ENCODE peak calls at places on chromosome 12, in five cellular contexts. A, O, Q, Y and T are unnamed samples.

GRCh38 chr12:613996-614726 is 49.1 kb downstream of the NINJ2 start:
- DNase-seq in A (no peak), O (no peak), Q (no peak), Y (no peak), T (no peak)

GRCh38 chr12:27176765-27177164 is 67.3 kb upstream of the STK38L start:
- DNase-seq in A (peak; percentile 84), O (no peak), Q (no peak), Y (peak; percentile 94), T (no peak)

GRCh38 chr12:44193281-44193680 is 357.4 kb downstream of the TMEM117 start:
- DNase-seq in A (peak; percentile 14), O (no peak), Q (no peak), Y (no peak), T (no peak)

GRCh38 chr12:85725991-85726390 is 110.2 kb downstream of the RASSF9 start:
- DNase-seq in A (no peak), O (no peak), Q (no peak), Y (no peak), T (no peak)

GRCh38 chr12:43976027-43976426 is 140.1 kb downstream of the TMEM117 start:
- DNase-seq in A (no peak), O (no peak), Q (no peak), Y (no peak), T (no peak)

GRCh38 chr12:414841-415240 is 13.4 kb downstream of the CCDC77 start:
- DNase-seq in A (no peak), O (no peak), Q (no peak), Y (no peak), T (no peak)

GRCh38 chr12:106170285-106170684 is 31.5 kb upstream of the NUAK1 start:
- DNase-seq in A (peak; percentile 79), O (no peak), Q (no peak), Y (peak; percentile 80), T (no peak)

GRCh38 chr12:7460375-7461259 is 16.7 kb upstream of the CD163L1 start:
- DNase-seq in A (peak; percentile 33), O (no peak), Q (no peak), Y (peak; percentile 53), T (no peak)

GRCh38 chr12:10409387-10409786 is at the start of gene KLRC4:
- DNase-seq in A (no peak), O (no peak), Q (no peak), Y (no peak), T (no peak)

GRCh38 chr12:26187429-26187828 is 7.9 kb upstream of the SSPN start:
- DNase-seq in A (no peak), O (no peak), Q (no peak), Y (no peak), T (no peak)

GRCh38 chr12:70609203-70609602 is 28.0 kb downstream of the PTPRB start:
- DNase-seq in A (no peak), O (no peak), Q (no peak), Y (no peak), T (no peak)
- H3K4me3 ChIP-seq in A (peak overlapping the region; percentile 46), O (peak overlapping the region; percentile 37), Q (peak overlapping the region; percentile 52), Y (peak overlapping the region; percentile 74), T (peak overlapping the region; percentile 35)

GRCh38 chr12:22230280-22230794 is 104.2 kb downstream of the ST8SIA1 start:
- DNase-seq in A (no peak), O (no peak), Q (no peak), Y (peak; percentile 14), T (no peak)

GRCh38 chr12:22231078-22231477 is 103.4 kb downstream of the ST8SIA1 start:
- DNase-seq in A (no peak), O (no peak), Q (no peak), Y (no peak), T (no peak)

GRCh38 chr12:22234561-22234960 is 99.9 kb downstream of the ST8SIA1 start:
- DNase-seq in A (no peak), O (no peak), Q (no peak), Y (no peak), T (no peak)

GRCh38 chr12:22229652-22230279 is 104.7 kb downstream of the ST8SIA1 start:
- DNase-seq in A (peak; percentile 15), O (no peak), Q (no peak), Y (no peak), T (no peak)

GRCh38 chr12:22231836-22232235 is 102.7 kb downstream of the ST8SIA1 start:
- DNase-seq in A (no peak), O (no peak), Q (no peak), Y (no peak), T (no peak)
- TF ChIP-seq CTCF in A (peak; percentile 8), O (no peak), Q (no peak), Y (no peak), T (no peak)

DNA sequence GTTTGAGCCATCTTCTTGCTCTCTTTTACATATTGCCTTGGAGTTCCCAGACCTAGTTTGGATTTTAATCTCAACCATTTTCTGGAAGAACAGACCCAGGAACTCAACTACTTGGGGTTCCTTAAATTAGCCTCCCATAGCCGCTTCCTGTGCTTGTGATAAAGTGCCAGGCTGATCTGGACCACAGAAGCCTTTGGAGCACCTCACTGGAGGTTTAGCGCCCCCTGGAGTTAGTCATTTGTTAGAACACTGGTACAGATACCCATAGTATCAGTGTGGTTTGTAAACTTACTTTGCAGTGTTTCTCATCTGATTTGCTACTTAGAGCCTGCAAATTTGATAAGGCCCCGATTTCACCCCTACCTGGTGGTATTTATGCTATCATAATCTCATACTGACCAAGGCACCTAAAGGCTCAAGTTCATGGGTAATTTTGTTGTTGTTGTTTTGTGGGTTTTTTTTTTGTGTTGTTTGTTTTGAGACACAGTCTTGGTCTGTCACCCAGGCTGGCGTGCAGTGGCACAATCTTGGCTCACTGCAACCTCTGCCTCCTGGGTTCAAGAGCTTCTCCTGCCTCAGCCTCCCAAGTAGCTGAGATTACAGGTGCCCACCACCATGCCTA is 3.7 kb downstream of the UNC119B start:
- DNase-seq in A (peak; percentile 62), O (no peak), Q (no peak), Y (peak; percentile 88), T (no peak)
- H3K36me3 ChIP-seq in A (peaks cover 24% of the 10 kb centered on the region), O (peaks cover 5% of the 10 kb centered on the region), Q (peaks cover 51% of the 10 kb centered on the region), Y (peaks cover 27% of the 10 kb centered on the region), T (peaks cover 65% of the 10 kb centered on the region)

GRCh38 chr12:118103231-118103600 is 595 bp downstream of the VSIG10 start:
- DNase-seq in A (no peak), O (no peak), Q (no peak), Y (peak; percentile 41), T (no peak)
- H3K4me3 ChIP-seq in A (peak overlapping the region; percentile 77), O (peak overlapping the region; percentile 85), Q (peak overlapping the region; percentile 81), Y (peak overlapping the region; percentile 94), T (peak overlapping the region; percentile 79)

GRCh38 chr12:22684124-22684523 is 59.2 kb downstream of the ETNK1 start:
- DNase-seq in A (no peak), O (no peak), Q (no peak), Y (no peak), T (no peak)

GRCh38 chr12:22683131-22683530 is 58.2 kb downstream of the ETNK1 start:
- DNase-seq in A (no peak), O (no peak), Q (no peak), Y (no peak), T (no peak)

GRCh38 chr12:22687677-22688076 is 62.7 kb downstream of the ETNK1 start:
- DNase-seq in A (peak; percentile 51), O (no peak), Q (no peak), Y (peak; percentile 39), T (no peak)

GRCh38 chr12:22682663-22683062 is 57.7 kb downstream of the ETNK1 start:
- DNase-seq in A (no peak), O (no peak), Q (no peak), Y (no peak), T (no peak)

GRCh38 chr12:22684526-22685118 is 59.7 kb downstream of the ETNK1 start:
- DNase-seq in A (peak; percentile 14), O (no peak), Q (no peak), Y (peak; percentile 54), T (no peak)
- TF ChIP-seq CTCF in A (peak; percentile 65), O (peak; percentile 51), Q (peak; percentile 69), Y (peak; percentile 68), T (peak; percentile 52)

DNA sequence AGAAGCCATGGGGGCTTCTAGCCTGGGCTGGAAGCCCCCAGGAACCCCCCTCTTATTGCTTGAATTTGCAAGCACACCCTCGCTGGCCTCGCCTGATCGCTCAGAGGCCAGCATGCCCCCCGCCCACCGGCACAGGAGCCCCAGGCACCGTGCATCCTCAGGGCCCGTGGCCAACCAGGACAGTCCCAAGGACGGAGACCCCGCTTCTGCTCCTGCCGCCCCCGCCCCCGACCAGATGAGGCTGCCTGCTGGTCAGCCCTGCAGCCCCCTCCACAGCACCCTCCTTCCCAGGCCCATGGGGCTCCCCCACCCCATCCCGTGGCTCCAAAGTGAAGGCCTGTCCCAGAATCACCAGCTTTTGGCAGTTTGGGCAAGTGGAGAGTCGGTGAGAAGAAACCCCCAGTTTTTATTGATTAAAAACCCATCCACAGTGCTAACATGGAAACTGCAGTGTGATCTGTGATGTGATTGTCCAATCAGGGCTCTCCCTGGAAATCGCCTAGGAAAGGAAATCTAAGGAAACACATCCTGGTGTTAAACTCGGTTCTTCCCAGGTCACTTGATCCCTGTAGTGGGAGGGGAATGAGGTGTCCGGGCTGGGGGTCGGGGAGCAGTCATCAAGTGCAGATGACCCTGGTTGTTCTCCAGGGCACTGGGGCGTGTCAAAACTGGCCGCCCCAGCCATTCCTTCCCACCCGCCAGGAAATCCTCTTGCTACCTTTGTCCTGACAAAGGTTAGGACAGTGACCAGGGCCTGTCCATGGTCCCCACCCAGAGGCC is 21.0 kb downstream of the RAB35 start:
- DNase-seq in A (no peak), O (peak; percentile 73), Q (no peak), Y (no peak), T (no peak)
- H3K36me3 ChIP-seq in A (peaks cover 12% of the 10 kb centered on the region), O (no peaks in the 10 kb centered on the region), Q (peaks cover 53% of the 10 kb centered on the region), Y (peaks cover 36% of the 10 kb centered on the region), T (peaks cover 31% of the 10 kb centered on the region)

DNA sequence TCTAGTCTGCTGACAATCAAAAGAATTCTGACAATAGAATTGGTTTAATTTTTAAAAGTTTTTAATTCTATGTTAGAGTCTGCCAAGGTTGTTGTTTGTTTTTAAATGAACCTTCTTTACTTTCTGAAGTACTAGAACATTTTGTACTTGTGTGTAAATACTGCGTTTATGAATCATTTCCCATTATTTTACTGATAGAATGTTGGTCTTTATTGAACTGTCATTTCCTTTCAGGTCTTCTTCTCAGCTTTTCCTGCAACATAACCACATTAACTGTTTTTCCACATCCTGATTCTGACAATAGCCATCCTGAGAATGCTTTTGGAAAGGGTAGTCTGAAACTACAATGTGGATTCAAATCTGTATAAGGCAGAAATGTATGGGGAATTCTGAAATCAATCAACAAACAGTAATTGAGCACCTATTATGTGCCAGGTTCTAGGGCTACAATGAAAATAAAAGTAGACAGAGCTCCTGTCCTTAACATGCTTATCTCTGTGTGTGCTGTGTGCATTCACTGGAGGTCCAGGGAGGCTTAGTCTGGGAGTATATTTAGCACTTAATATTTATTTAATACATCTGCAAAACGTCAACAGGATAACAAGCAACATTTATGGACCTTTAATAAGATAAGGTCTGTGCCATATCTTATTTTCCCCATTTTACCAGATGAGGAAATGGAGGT is 73.1 kb upstream of the SLC38A2 start:
- DNase-seq in A (no peak), O (no peak), Q (no peak), Y (peak; percentile 71), T (no peak)
- H3K4me3 ChIP-seq in A (no peak overlapping the region), O (no peak overlapping the region), Q (no peak overlapping the region), Y (peak overlapping the region; percentile 6), T (no peak overlapping the region)